ENCODE peak calls at places on chromosomes 4 and X, in seven cellular contexts. Q is NCI-H1105 treated with DMSO at 0.1 percent for 48 hours, Y is activated T-helper 1 cell treated with Interleukin-2 at 50 U/mL for 16 hours, G is Right ventricle myocardium superior, Z is neural progenitor cell, J is tibial nerve, H is GM23248. K is an unnamed sample.
A peak's percentile ranks its signal among the peaks of the same experiment; 100 is the strongest.

GRCh38 chrX:10089378-10089795 is 67.4 kb upstream of the CLCN4 start:
- DNase-seq in Q (no peak), Y (no peak), G (no peak), Z (no peak), J (no peak), H (no peak), K (no peak)

GRCh38 chr4:97531351-97531750 is 611.9 kb downstream of the STPG2 start:
- DNase-seq in Q (peak; percentile 20), Y (no peak), G (no peak), Z (no peak), J (no peak), H (no peak), K (no peak)

GRCh38 chr4:24794111-24794860 is 1.1 kb upstream of the SOD3 start:
- DNase-seq in Q (no peak), Y (no peak), G (peak; percentile 58), Z (no peak), J (no peak), H (peak; percentile 78), K (no peak)

GRCh38 chrX:133741303-133741702 is 244.1 kb downstream of the GPC3 start:
- DNase-seq in Q (no peak), Y (no peak), G (no peak), Z (no peak), J (no peak), H (peak; percentile 3), K (no peak)

GRCh38 chrX:129359269-129359668 is 164.0 kb downstream of the SMARCA1 start:
- DNase-seq in Q (no peak), Y (no peak), G (no peak), Z (no peak), J (no peak), H (peak; percentile 16), K (no peak)

GRCh38 chr4:108372678-108373077 is 203.9 kb upstream of the LEF1 start:
- DNase-seq in Q (no peak), Y (no peak), G (no peak), Z (no peak), J (no peak), H (no peak), K (no peak)

GRCh38 chr4:25406081-25406692 is 29.1 kb downstream of the ANAPC4 start:
- DNase-seq in Q (no peak), Y (no peak), G (no peak), Z (no peak), J (no peak), H (peak; percentile 54), K (no peak)

GRCh38 chrX:50036481-50036880 is 114.1 kb downstream of the CLCN5 start:
- DNase-seq in Q (no peak), Y (no peak), G (no peak), Z (no peak), J (no peak), H (no peak), K (no peak)

GRCh38 chr4:20248155-20248558 is 3.5 kb upstream of the SLIT2 start:
- DNase-seq in Q (peak; percentile 44), Y (no peak), G (no peak), Z (peak; percentile 69), J (no peak), H (peak; percentile 90), K (no peak)

GRCh38 chrX:39301041-39301440 is 499.8 kb downstream of the MID1IP1 start:
- DNase-seq in Q (peak; percentile 29), Y (no peak), G (no peak), Z (no peak), J (no peak), H (no peak), K (no peak)

GRCh38 chr4:102754044-102754443 is 6.7 kb downstream of the MANBA start:
- DNase-seq in Q (no peak), Y (no peak), G (no peak), Z (no peak), J (no peak), H (no peak), K (no peak)

GRCh38 chr4:173247316-173247715 is 78.7 kb downstream of the GALNT7 start:
- DNase-seq in Q (no peak), Y (no peak), G (no peak), Z (no peak), J (no peak), H (no peak), K (no peak)

GRCh38 chrX:119093991-119094741 is 21.4 kb downstream of the CT47C1 start:
- DNase-seq in Q (no peak), Y (no peak), G (no peak), Z (no peak), J (no peak), H (peak; percentile 68), K (no peak)

GRCh38 chrX:132216283-132216682 is 3.0 kb downstream of the RAP2C start:
- DNase-seq in Q (no peak), Y (no peak), G (no peak), Z (no peak), J (no peak), H (no peak), K (no peak)

GRCh38 chr4:8649631-8650261 is 57.2 kb downstream of the CPZ start:
- DNase-seq in Q (no peak), Y (no peak), G (no peak), Z (no peak), J (no peak), H (no peak), K (no peak)

GRCh38 chr4:3310301-3311094 is 17.7 kb downstream of the RGS12 start:
- DNase-seq in Q (no peak), Y (no peak), G (no peak), Z (no peak), J (no peak), H (no peak), K (no peak)

GRCh38 chr4:53576676-53577372 is 14.5 kb downstream of the LNX1 start:
- DNase-seq in Q (peak; percentile 37), Y (no peak), G (no peak), Z (no peak), J (no peak), H (peak; percentile 41), K (no peak)

GRCh38 chr4:185912779-185913178 is 100.8 kb upstream of the SORBS2 start:
- DNase-seq in Q (peak; percentile 57), Y (no peak), G (no peak), Z (no peak), J (no peak), H (peak; percentile 44), K (no peak)

GRCh38 chr4:6782846-6783110 is 251 bp downstream of the KIAA0232 start:
- DNase-seq in Q (no peak), Y (no peak), G (no peak), Z (no peak), J (no peak), H (no peak), K (no peak)

GRCh38 chrX:22526339-22526738 is 253.6 kb downstream of the CBLL2 start:
- DNase-seq in Q (no peak), Y (no peak), G (no peak), Z (no peak), J (no peak), H (peak; percentile 89), K (no peak)

GRCh38 chr4:169485084-169485483 is 127.3 kb downstream of the NEK1 start:
- DNase-seq in Q (no peak), Y (no peak), G (no peak), Z (no peak), J (no peak), H (peak; percentile 39), K (no peak)

GRCh38 chr4:5467111-5467510 is 241.2 kb downstream of the EVC2 start:
- DNase-seq in Q (no peak), Y (no peak), G (no peak), Z (no peak), J (no peak), H (no peak), K (no peak)

GRCh38 chr4:16530688-16531635 is 304.7 kb upstream of the TAPT1 start:
- DNase-seq in Q (no peak), Y (no peak), G (no peak), Z (no peak), J (no peak), H (peak; percentile 67), K (no peak)

GRCh38 chr4:143247866-143248265 is 63.1 kb downstream of the USP38 start:
- DNase-seq in Q (no peak), Y (no peak), G (no peak), Z (no peak), J (no peak), H (no peak), K (no peak)

GRCh38 chr4:158162637-158163036 is 10.2 kb downstream of the GASK1B start:
- DNase-seq in Q (no peak), Y (no peak), G (no peak), Z (no peak), J (no peak), H (peak; percentile 24), K (no peak)

K was measured in T-helper 22 cell.